ENCODE peak calls at places on chromosomes 6 and 20, in eight cellular contexts. X, P, K, S, N, D, Z and W are unnamed samples.

GRCh38 chr20:17498181-17498580 is 33.0 kb downstream of the BFSP1 start:
- DNase-seq in X (no peak), P (no peak), K (no peak), S (no peak), N (no peak), D (no peak), Z (no peak), W (no peak)

GRCh38 chr6:160445130-160445529 is 97.0 kb downstream of the SLC22A3 start:
- DNase-seq in X (no peak), P (no peak), K (no peak), S (no peak), N (no peak), D (no peak), Z (no peak), W (no peak)

GRCh38 chr20:46021361-46022359 is 7.4 kb upstream of the SLC12A5 start:
- DNase-seq in X (peak), P (peak), K (peak), S (no peak), N (no peak), D (peak), Z (peak), W (peak)

GRCh38 chr6:20168668-20169633 is 43.3 kb downstream of the MBOAT1 start:
- DNase-seq in X (no peak), P (peak), K (no peak), S (peak), N (no peak), D (no peak), Z (no peak), W (no peak)

GRCh38 chr6:6811151-6812002 is 222.9 kb downstream of the LY86 start:
- DNase-seq in X (peak), P (peak), K (peak), S (peak), N (no peak), D (peak), Z (peak), W (peak)

GRCh38 chr6:27237089-27237723 is 10.3 kb upstream of the PRSS16 start:
- DNase-seq in X (peak), P (peak), K (no peak), S (peak), N (peak), D (peak), Z (peak), W (peak)

GRCh38 chr20:57904706-57905105 is 194.9 kb upstream of the PMEPA1 start:
- DNase-seq in X (no peak), P (no peak), K (no peak), S (no peak), N (no peak), D (no peak), Z (no peak), W (no peak)

GRCh38 chr6:118660218-118660569 is 8.8 kb upstream of the CEP85L start:
- DNase-seq in X (no peak), P (peak), K (no peak), S (peak), N (no peak), D (peak), Z (no peak), W (no peak)

GRCh38 chr6:5090603-5091002 is 5.5 kb downstream of the PPP1R3G start:
- DNase-seq in X (no peak), P (no peak), K (no peak), S (no peak), N (no peak), D (no peak), Z (no peak), W (no peak)

DNA sequence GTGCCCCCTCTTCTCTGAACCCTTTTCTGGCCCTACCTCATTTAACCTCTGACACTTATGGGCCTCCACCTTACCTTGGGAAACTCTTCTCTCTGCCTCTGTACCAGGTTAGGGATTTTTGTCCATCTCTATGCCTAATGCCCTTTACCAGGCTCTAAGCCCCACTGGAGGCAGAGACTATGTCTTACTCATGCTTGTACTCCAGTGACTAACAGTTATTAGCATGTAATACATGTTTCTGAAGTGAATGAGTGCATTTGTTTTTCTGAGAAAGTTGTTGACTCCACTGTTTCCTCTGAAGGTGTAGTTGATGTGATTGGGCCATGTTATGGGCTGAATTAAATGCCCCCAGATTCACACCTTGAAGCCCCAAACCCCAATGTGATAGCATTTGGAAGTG is 234.3 kb downstream of the PACRG start:
- DNase-seq in X (no peak), P (no peak), K (no peak), S (no peak), N (no peak), D (no peak), Z (no peak), W (no peak)
- H3K4me3 ChIP-seq in X (no peak), P (no peak), K (no peak), S (no peak), N (no peak), D (no peak), Z (no peak), W (no peak)

GRCh38 chr6:25754508-25754907 is at the start of gene SLC17A4:
- DNase-seq in X (no peak), P (no peak), K (no peak), S (no peak), N (no peak), D (no peak), Z (no peak), W (no peak)

GRCh38 chr6:25753079-25753478 is 1.5 kb upstream of the SLC17A4 start:
- DNase-seq in X (no peak), P (no peak), K (no peak), S (no peak), N (no peak), D (no peak), Z (no peak), W (no peak)

GRCh38 chr6:25757936-25758642 is 3.5 kb downstream of the SLC17A4 start:
- DNase-seq in X (no peak), P (no peak), K (no peak), S (no peak), N (no peak), D (no peak), Z (no peak), W (no peak)

GRCh38 chr6:25755496-25755895 is 954 bp downstream of the SLC17A4 start:
- DNase-seq in X (no peak), P (no peak), K (no peak), S (no peak), N (no peak), D (no peak), Z (no peak), W (no peak)

GRCh38 chr6:25756382-25757354 is 2.1 kb downstream of the SLC17A4 start:
- DNase-seq in X (no peak), P (peak), K (no peak), S (no peak), N (no peak), D (no peak), Z (no peak), W (no peak)
- H3K4me3 ChIP-seq in X (no peak), P (no peak), K (no peak), S (no peak), N (no peak), D (no peak), Z (no peak), W (no peak)

DNA sequence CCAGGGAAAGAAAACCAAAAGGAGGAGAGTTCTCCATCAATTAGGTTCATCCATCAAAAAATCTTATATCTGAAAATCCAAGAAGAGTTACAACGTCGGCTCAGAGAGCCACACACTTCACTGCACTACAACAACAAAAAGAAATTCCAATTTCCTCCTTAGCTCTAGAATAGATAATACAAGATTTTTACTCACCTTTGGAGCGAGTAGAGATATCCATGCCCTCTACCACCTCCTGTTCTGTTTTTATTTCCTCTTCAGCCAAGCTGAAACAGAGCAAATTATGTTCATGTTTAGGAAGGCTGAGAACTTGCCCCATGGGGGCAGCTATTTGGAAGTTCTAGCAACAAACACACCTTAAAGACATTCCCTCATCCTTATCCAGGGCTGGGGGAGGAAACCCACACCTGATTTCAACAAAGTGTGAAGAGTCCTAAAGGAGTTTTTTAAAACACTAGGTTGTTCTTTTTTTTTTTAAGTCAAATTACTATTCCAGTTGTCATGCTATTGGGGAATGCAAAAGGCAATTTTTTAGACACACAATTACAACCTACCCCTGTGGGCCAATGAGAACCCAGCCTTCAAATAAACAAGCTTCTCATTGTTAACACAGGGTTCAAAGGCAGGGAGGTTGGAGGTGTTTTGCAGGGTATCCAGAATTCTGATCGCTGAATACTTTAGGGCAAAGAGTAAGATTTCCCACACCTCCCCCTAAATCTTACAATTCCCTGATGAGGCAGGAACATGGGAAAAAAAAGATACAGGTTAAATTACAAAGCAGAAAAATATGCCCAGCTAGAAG is 8.6 kb downstream of the ZMYND8 start:
- DNase-seq in X (no peak), P (no peak), K (no peak), S (no peak), N (no peak), D (no peak), Z (no peak), W (no peak)
- H3K4me3 ChIP-seq in X (no peak), P (no peak), K (no peak), S (no peak), N (no peak), D (no peak), Z (no peak), W (no peak)

DNA sequence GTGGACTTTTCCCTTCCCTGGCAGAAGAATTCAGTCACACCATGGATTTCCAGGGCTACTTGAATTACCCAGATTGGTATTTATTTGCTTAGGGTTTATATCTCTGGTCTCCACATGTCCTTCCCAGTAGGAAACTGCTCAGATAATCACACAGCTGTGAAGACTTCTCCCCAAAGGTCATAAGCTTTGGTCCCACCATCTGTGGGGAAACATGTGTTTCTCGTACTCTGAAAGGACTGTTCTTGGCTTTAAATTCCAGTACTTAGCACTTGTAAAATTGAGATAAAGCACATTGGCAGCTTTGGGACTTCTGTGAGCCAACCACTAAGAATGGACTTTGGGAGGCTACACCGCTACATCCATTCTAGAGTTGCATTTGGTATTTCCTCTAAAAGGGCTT is 205.3 kb upstream of the FOXA2 start:
- DNase-seq in X (no peak), P (no peak), K (no peak), S (peak), N (no peak), D (peak), Z (no peak), W (no peak)
- H3K4me3 ChIP-seq in X (no peak), P (no peak), K (no peak), S (no peak), N (no peak), D (no peak), Z (no peak), W (no peak)

DNA sequence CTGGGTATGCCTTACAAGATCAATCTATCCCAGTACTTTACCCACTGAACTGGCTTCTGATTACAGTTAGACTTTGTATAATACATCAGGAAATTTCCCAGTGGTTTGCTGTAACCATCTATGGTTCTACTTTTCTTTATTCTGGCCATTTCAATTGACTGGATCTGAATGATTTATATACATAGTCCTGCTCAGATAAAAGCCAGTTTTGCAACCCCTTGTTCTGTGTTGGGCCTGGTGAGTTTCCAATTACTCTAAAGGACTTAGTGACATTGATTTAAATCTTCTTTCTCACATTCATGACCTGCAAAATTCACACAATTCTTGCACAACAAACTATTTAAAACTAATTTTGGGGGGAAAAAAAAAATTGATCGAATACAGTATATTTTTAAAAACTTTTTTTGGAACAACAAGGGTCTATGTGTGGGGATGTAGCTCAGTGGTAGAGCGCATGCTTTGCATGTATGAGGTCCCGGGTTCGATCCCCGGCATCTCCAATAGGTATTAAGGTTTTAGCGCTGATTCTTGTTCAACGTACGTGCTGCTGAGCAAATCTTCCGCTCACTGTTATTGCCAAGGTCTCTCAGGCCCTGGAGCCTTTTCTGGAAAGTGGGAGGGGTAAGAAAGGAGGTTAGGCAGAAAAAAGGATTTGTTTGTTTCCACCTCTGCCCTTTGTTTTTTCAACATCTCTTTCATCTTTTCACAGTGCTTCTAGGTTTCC is 117.5 kb downstream of the GPX5 start:
- DNase-seq in X (peak), P (peak), K (no peak), S (peak), N (peak), D (peak), Z (peak), W (peak)
- H3K4me3 ChIP-seq in X (peak), P (no peak), K (no peak), S (no peak), N (no peak), D (no peak), Z (peak), W (peak)

GRCh38 chr6:32952817-32953739 is at the start of gene HLA-DMA:
- DNase-seq in X (peak), P (peak), K (peak), S (peak), N (peak), D (peak), Z (peak), W (peak)
- H3K4me3 ChIP-seq in X (no peak), P (no peak), K (no peak), S (no peak), N (no peak), D (no peak), Z (no peak), W (no peak)

GRCh38 chr20:34871320-34871926 is 1.2 kb downstream of the GGT7 start:
- DNase-seq in X (no peak), P (no peak), K (no peak), S (no peak), N (no peak), D (no peak), Z (no peak), W (no peak)
- H3K4me3 ChIP-seq in X (peak), P (no peak), K (peak), S (peak), N (peak), D (no peak), Z (no peak), W (no peak)